ENCODE peak calls at places on chromosomes 7 and 10, in six cellular contexts. F, S, N, U, I and Y are unnamed samples.

GRCh38 chr7:11830582-11831382 is 1.2 kb downstream of the THSD7A start:
- DNase-seq in F (peak), U (no peak), N (no peak), I (no peak), S (no peak), Y (no peak)

GRCh38 chr7:23276381-23276780 is 22.8 kb upstream of the MALSU1 start:
- DNase-seq in N (peak), U (peak), F (no peak), S (no peak), I (no peak), Y (no peak)

GRCh38 chr7:26675143-26675887 is 189.1 kb downstream of the SKAP2 start:
- DNase-seq in S (no peak), N (no peak), F (peak), U (no peak), I (no peak), Y (no peak)

GRCh38 chr10:28587970-28588290 is 55.0 kb downstream of the WAC start:
- DNase-seq in S (peak), F (peak), U (no peak), I (no peak), N (peak), Y (no peak)

GRCh38 chr7:88020953-88021650 is 87.1 kb downstream of the ADAM22 start:
- DNase-seq in S (no peak), N (no peak), U (no peak), I (no peak), F (no peak), Y (no peak)

GRCh38 chr10:48509974-48510692 is 94.7 kb downstream of the ARHGAP22 start:
- DNase-seq in N (peak), S (peak), I (no peak), F (no peak), U (peak), Y (peak)

GRCh38 chr10:98074315-98074911 is 44.0 kb upstream of the CRTAC1 start:
- DNase-seq in N (no peak), U (no peak), I (no peak), F (peak), S (no peak), Y (peak)

GRCh38 chr10:122657734-122658133 is 41.9 kb downstream of the C10orf120 start:
- DNase-seq in I (no peak), S (no peak), U (no peak), N (no peak), F (no peak), Y (no peak)

GRCh38 chr10:20714518-20714917 is 182.6 kb downstream of the NEBL start:
- DNase-seq in I (no peak), N (no peak), U (no peak), S (no peak), F (no peak), Y (no peak)

GRCh38 chr7:43449577-43449976 is 133.3 kb upstream of the STK17A start:
- DNase-seq in S (no peak), U (no peak), F (no peak), N (no peak), I (no peak), Y (no peak)

GRCh38 chr10:25417611-25418010 is 242.8 kb downstream of the GPR158 start:
- DNase-seq in S (no peak), F (no peak), U (no peak), I (no peak), N (no peak), Y (no peak)

GRCh38 chr10:109934958-109935793 is 11.9 kb upstream of the XPNPEP1 start:
- DNase-seq in S (no peak), I (no peak), U (no peak), F (peak), N (no peak), Y (no peak)

GRCh38 chr10:129845081-129845823 is 118.8 kb downstream of the EBF3 start:
- DNase-seq in F (no peak), N (no peak), I (no peak), U (no peak), S (no peak), Y (no peak)

GRCh38 chr7:101927389-101928306 is 110.2 kb downstream of the CUX1 start:
- DNase-seq in I (no peak), U (no peak), S (no peak), F (no peak), N (no peak), Y (no peak)

GRCh38 chr10:29955308-29955935 is 104.0 kb downstream of the JCAD start:
- DNase-seq in I (no peak), N (peak), U (no peak), S (no peak), F (peak), Y (no peak)

GRCh38 chr10:49175587-49176309 is 12.4 kb downstream of the TMEM273 start:
- DNase-seq in U (no peak), F (no peak), I (no peak), S (no peak), N (no peak), Y (no peak)

GRCh38 chr10:44008270-44008916 is 359.7 kb upstream of the ZNF32 start:
- DNase-seq in N (peak), F (peak), U (no peak), S (no peak), I (peak), Y (no peak)
- TF ChIP-seq BHLHE40 in N (no peak), F (no peak), U (no peak), S (no peak), I (peak), Y (no peak)

DNA sequence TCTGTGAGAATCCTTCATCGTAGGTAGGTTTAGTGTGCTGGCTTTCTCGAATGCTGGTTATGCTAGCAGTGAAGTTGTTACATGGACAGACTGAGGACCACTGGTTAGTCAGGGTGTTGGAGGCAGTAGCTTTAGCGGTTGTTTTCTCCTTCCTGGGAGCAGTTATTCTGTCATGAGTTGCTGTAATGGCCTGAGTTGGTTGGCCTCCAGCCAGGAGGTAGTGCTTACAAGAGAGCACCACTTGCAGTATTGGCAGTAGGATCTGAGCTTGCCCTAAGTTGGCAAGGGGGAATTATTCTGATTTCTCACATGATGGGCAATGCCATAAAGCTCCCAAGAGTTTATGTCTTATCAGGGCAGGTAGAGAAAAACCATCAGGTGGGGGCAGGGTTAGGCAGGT is 58.0 kb downstream of the IPMK start:
- DNase-seq in F (peak), U (no peak), S (no peak), N (no peak), I (no peak), Y (no peak)
- TF ChIP-seq BHLHE40 in F (no peak), U (no peak), S (no peak), N (no peak), I (no peak), Y (no peak)

GRCh38 chr10:116385994-116386809 is 41.4 kb upstream of the PNLIPRP3 start:
- DNase-seq in N (peak), U (peak), I (no peak), F (peak), S (peak), Y (peak)
- TF ChIP-seq BHLHE40 in N (no peak), U (no peak), I (no peak), F (no peak), S (no peak), Y (no peak)

GRCh38 chr10:77532068-77532467 is 105.5 kb downstream of the KCNMA1 start:
- DNase-seq in N (no peak), F (peak), I (no peak), S (no peak), U (no peak), Y (no peak)

GRCh38 chr10:77531441-77532001 is 106.1 kb downstream of the KCNMA1 start:
- DNase-seq in N (peak), I (no peak), S (peak), U (no peak), F (peak), Y (peak)

GRCh38 chr10:77533887-77534278 is 103.7 kb downstream of the KCNMA1 start:
- DNase-seq in S (no peak), N (no peak), F (no peak), U (no peak), I (no peak), Y (no peak)

GRCh38 chr10:77530011-77530410 is 107.6 kb downstream of the KCNMA1 start:
- DNase-seq in F (no peak), U (no peak), S (no peak), I (no peak), N (no peak), Y (no peak)

GRCh38 chr10:77533156-77533886 is 104.3 kb downstream of the KCNMA1 start:
- DNase-seq in S (no peak), N (peak), U (no peak), F (no peak), I (no peak), Y (no peak)
- TF ChIP-seq BHLHE40 in S (no peak), N (no peak), U (no peak), F (no peak), I (no peak), Y (no peak)